ENCODE peak calls at places on chromosome 20, in four cellular contexts. D is GM12878, N is K562, V is GM12891. X is an unnamed sample.

GRCh38 chr20:46027245-46027853 is 1.7 kb upstream of the SLC12A5 start:
- DNase-seq in D (no peak), N (peak; percentile 75), V (no peak), X (no peak)

GRCh38 chr20:49871391-49871948 is 43.9 kb downstream of the SPATA2 start:
- DNase-seq in D (no peak), N (no peak), V (no peak), X (no peak)

GRCh38 chr20:14717124-14718004 is 380.0 kb upstream of the FLRT3 start:
- DNase-seq in D (no peak), N (no peak), V (no peak), X (no peak)

GRCh38 chr20:23692725-23693124 is 3.9 kb upstream of the CST4 start:
- DNase-seq in D (no peak), N (no peak), V (no peak), X (no peak)

GRCh38 chr20:49284818-49285217 is 7.0 kb upstream of the ZNFX1 start:
- DNase-seq in D (no peak), N (no peak), V (no peak), X (no peak)

GRCh38 chr20:46362931-46363872 is 43.2 kb downstream of the ELMO2 start:
- DNase-seq in D (peak; percentile 25), N (no peak), V (no peak), X (peak; percentile 56)

GRCh38 chr20:16538779-16539178 is 34.5 kb downstream of the KIF16B start:
- DNase-seq in D (no peak), N (no peak), V (no peak), X (no peak)

GRCh38 chr20:47451602-47451904 is 50.1 kb upstream of the NCOA3 start:
- DNase-seq in D (no peak), N (no peak), V (no peak), X (no peak)

GRCh38 chr20:11726021-11726420 is 191.7 kb upstream of the BTBD3 start:
- DNase-seq in D (no peak), N (no peak), V (no peak), X (no peak)

GRCh38 chr20:31894980-31895675 is 24.7 kb downstream of the TTLL9 start:
- DNase-seq in D (peak; percentile 75), N (peak; percentile 29), V (peak; percentile 56), X (no peak)

GRCh38 chr20:38962898-38963484 is 847 bp downstream of the DHX35 start:
- DNase-seq in D (no peak), N (no peak), V (no peak), X (peak; percentile 25)

GRCh38 chr20:10591956-10592521 is 81.8 kb downstream of the JAG1 start:
- DNase-seq in D (no peak), N (no peak), V (no peak), X (no peak)

GRCh38 chr20:4820833-4821518 is 99.3 kb downstream of the PRND start:
- DNase-seq in D (no peak), N (no peak), V (no peak), X (no peak)
- TF ChIP-seq SPI1 in D (no peak), N (no peak), V (no peak), X (no peak)

GRCh38 chr20:44390280-44390679 is 34.8 kb downstream of the HNF4A start:
- DNase-seq in D (no peak), N (no peak), V (no peak), X (no peak)
- TF ChIP-seq SPI1 in D (no peak), N (no peak), V (no peak), X (no peak)

GRCh38 chr20:53346266-53346665 is 247.4 kb downstream of the ZNF217 start:
- DNase-seq in D (no peak), N (no peak), V (no peak), X (no peak)
- TF ChIP-seq SPI1 in D (no peak), N (no peak), V (no peak), X (no peak)

GRCh38 chr20:8153281-8153908 is 21.3 kb downstream of the PLCB1 start:
- DNase-seq in D (peak; percentile 51), N (no peak), V (no peak), X (no peak)

GRCh38 chr20:8155229-8155628 is 23.2 kb downstream of the PLCB1 start:
- DNase-seq in D (no peak), N (no peak), V (no peak), X (no peak)

GRCh38 chr20:8155848-8156602 is 24.0 kb downstream of the PLCB1 start:
- DNase-seq in D (no peak), N (no peak), V (no peak), X (no peak)

GRCh38 chr20:8154636-8155035 is 22.6 kb downstream of the PLCB1 start:
- DNase-seq in D (no peak), N (no peak), V (no peak), X (no peak)

DNA sequence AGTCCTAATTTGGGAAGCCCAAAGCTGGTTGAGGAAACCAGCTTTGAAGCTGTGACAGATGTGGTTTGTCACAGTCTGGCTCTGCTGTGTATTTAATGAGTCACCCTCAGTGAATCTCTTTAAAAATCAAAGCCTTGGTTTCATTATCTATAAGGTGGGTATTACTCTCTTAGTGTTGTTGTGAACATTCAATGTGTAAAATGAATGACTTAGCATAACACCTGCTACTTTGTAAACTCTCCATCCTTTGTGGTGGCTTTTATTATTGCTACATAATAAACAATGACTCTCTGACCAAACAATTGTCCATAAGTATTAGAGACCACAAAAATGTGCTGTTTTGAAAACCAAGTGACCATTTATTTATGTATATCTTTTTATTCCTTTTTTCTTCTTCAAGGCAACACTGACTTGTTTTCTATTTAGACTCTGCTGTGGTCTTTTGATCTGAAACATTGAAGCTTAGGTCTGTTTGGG is 24.6 kb downstream of the PLCB1 start:
- DNase-seq in D (peak; percentile 23), N (no peak), V (no peak), X (no peak)
- TF ChIP-seq SPI1 in D (no peak), N (no peak), V (no peak), X (no peak)

GRCh38 chr20:62603907-62604785 is 38.2 kb upstream of the SLCO4A1 start:
- DNase-seq in D (no peak), N (no peak), V (no peak), X (no peak)

GRCh38 chr20:62601172-62601571 is 41.1 kb upstream of the SLCO4A1 start:
- DNase-seq in D (no peak), N (no peak), V (no peak), X (no peak)

GRCh38 chr20:62603021-62603906 is 39.0 kb upstream of the SLCO4A1 start:
- DNase-seq in D (no peak), N (no peak), V (no peak), X (peak; percentile 96)

GRCh38 chr20:62604796-62605195 is 37.5 kb upstream of the SLCO4A1 start:
- DNase-seq in D (no peak), N (no peak), V (no peak), X (no peak)

DNA sequence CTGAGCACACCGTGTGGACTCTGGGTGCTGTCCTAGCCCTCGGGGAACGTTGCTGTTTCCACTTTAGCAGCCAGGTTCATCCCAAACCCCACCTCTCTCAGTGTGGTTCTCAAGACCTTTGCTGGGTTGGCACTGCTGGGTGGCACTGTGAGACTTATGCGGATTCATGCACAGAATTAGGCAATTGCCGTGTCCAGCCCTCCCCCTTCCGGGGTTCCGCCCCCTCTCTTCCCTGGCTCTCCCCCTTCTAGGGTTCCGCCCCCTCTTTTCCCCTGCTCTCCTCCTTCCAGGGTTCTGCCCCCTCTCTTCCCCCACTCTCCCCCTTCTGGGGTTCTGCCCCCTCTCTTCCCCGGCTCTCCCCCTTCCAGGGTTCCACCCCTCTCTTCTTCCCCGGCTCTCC is 39.8 kb upstream of the SLCO4A1 start:
- DNase-seq in D (no peak), N (no peak), V (no peak), X (peak; percentile 99)
- TF ChIP-seq SPI1 in D (no peak), N (no peak), V (no peak), X (peak; percentile 38)

DNA sequence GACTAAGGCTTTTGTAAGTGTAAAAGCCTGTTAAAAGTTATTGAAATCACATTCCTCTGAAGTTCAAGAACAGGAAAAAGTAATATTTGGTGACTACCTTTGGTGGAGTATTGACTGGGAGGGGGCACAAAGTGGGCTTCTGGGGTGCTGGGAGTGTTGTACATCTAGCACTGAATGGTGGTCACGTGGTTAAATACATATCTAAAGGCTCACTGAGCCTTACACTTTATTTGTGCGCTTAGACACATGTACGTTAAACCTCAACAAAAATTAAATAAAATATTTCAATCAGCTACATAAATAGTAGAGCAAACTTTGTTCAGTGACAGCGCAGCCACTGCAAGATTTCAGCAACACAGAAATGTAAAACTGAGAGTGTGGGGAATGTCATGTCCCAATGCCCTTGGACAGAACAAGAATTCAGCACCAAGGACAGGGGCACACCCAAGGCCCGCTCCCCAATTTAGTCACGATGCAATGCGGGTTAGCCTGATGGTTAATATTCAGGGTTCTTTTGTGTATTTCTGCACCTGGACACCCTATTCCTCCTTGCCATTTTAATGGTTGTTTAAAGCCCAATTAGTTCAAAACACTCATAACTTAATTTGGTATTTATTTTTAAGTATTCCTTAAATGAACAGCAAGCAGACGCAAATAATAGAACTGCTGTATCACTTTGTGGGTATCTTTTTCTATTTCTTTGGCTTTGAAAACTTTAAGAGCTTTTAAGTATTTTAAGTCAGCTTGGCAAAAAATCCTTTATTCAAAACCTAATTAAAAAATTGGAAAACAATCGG is 37.4 kb downstream of the ANGPT4 start:
- DNase-seq in D (no peak), N (peak; percentile 61), V (peak; percentile 39), X (no peak)
- TF ChIP-seq SPI1 in D (no peak), N (no peak), V (no peak), X (no peak)

GRCh38 chr20:51384854-51385253 is 157.7 kb downstream of the NFATC2 start:
- DNase-seq in D (no peak), N (no peak), V (no peak), X (no peak)

GRCh38 chr20:51382111-51382985 is 160.2 kb downstream of the NFATC2 start:
- DNase-seq in D (no peak), N (no peak), V (no peak), X (no peak)

GRCh38 chr20:51381557-51381956 is 161.0 kb downstream of the NFATC2 start:
- DNase-seq in D (no peak), N (no peak), V (no peak), X (peak; percentile 3)

GRCh38 chr20:51383891-51384510 is 158.5 kb downstream of the NFATC2 start:
- DNase-seq in D (no peak), N (no peak), V (no peak), X (no peak)

GRCh38 chr20:51382986-51383821 is 159.3 kb downstream of the NFATC2 start:
- DNase-seq in D (no peak), N (no peak), V (no peak), X (no peak)
- TF ChIP-seq SPI1 in D (no peak), N (no peak), V (no peak), X (no peak)

X was measured in HL-60.